ENCODE peak calls at places on chromosomes 16 and 17, in ten cellular contexts. U is heart left ventricle; O is substantia nigra; K is aorta; W is RWPE1; H is CD8-positive, alpha-beta memory T cell; R is brain microvascular endothelial cell; T is esophagus squamous epithelium; I is fibroblast of lung; Z is HCT116. F is an unnamed sample.

GRCh38 chr16:14117051-14117450 is 45.9 kb downstream of the MRTFB start:
- DNase-seq in Z (no peak), R (no peak), O (no peak), I (no peak), W (no peak), H (no peak), T (no peak), K (no peak), U (no peak), F (no peak)

GRCh38 chr16:20850981-20851380 is 44.7 kb downstream of the REXO5 start:
- DNase-seq in T (no peak), H (no peak), K (no peak), Z (no peak), W (no peak), R (no peak), U (no peak), I (peak), O (no peak), F (no peak)

GRCh38 chr16:56048425-56049100 is 142.7 kb upstream of the GNAO1 start:
- DNase-seq in O (no peak), T (no peak), W (no peak), Z (no peak), H (no peak), K (no peak), U (no peak), R (no peak), I (no peak), F (no peak)

GRCh38 chr17:80649672-80650338 is 105.2 kb downstream of the RPTOR start:
- DNase-seq in O (peak), R (peak), I (peak), H (no peak), T (no peak), W (peak), Z (peak), K (peak), U (peak), F (peak)

GRCh38 chr16:24986512-24987303 is 28.5 kb downstream of the ARHGAP17 start:
- DNase-seq in H (no peak), O (no peak), K (no peak), I (peak), U (peak), Z (no peak), T (no peak), W (no peak), R (peak), F (peak)

GRCh38 chr17:27600471-27600870 is 30.5 kb upstream of the LGALS9 start:
- DNase-seq in O (no peak), T (no peak), I (peak), H (no peak), U (no peak), W (no peak), Z (no peak), R (no peak), K (no peak), F (no peak)

GRCh38 chr17:47289302-47289701 is 34.5 kb upstream of the EFCAB13 start:
- DNase-seq in U (no peak), T (no peak), K (no peak), O (no peak), H (no peak), Z (no peak), R (no peak), W (no peak), I (no peak), F (no peak)

GRCh38 chr16:17154981-17155380 is 315.8 kb downstream of the XYLT1 start:
- DNase-seq in O (no peak), H (no peak), R (no peak), W (no peak), Z (no peak), I (no peak), U (peak), T (no peak), K (peak), F (no peak)

GRCh38 chr16:3021449-3022207 is 1.5 kb downstream of the TNFRSF12A start:
- DNase-seq in O (no peak), W (peak), K (peak), I (peak), T (no peak), R (peak), H (peak), U (peak), Z (peak), F (peak)

GRCh38 chr16:81519298-81520150 is 74.9 kb downstream of the CMIP start:
- DNase-seq in U (no peak), I (no peak), O (no peak), K (peak), W (no peak), T (no peak), H (no peak), R (no peak), Z (no peak), F (no peak)

GRCh38 chr16:59905628-59906027 is 1171.5 kb upstream of the GOT2 start:
- DNase-seq in R (peak), T (no peak), W (peak), H (no peak), Z (no peak), O (no peak), K (no peak), U (no peak), I (peak), F (no peak)

GRCh38 chr17:56697190-56697589 is 103.7 kb downstream of the NOG start:
- DNase-seq in Z (no peak), O (no peak), I (peak), R (no peak), K (no peak), T (no peak), W (no peak), U (no peak), H (no peak), F (no peak)

GRCh38 chr16:52386694-52387093 is 160.2 kb downstream of the TOX3 start:
- DNase-seq in K (no peak), Z (no peak), H (no peak), W (no peak), R (no peak), U (no peak), I (no peak), T (no peak), O (no peak), F (no peak)

GRCh38 chr16:119835-120234 is 18.6 kb downstream of the NPRL3 start:
- DNase-seq in I (no peak), T (no peak), O (no peak), U (no peak), Z (no peak), H (no peak), R (no peak), W (no peak), K (no peak), F (no peak)

GRCh38 chr17:16417896-16418683 is 2.7 kb downstream of the TRPV2 start:
- DNase-seq in I (peak), H (no peak), U (no peak), T (no peak), O (no peak), W (no peak), R (no peak), Z (no peak), K (no peak), F (no peak)

GRCh38 chr17:8147141-8147804 is 4.9 kb downstream of the PER1 start:
- DNase-seq in U (peak), W (no peak), K (peak), T (no peak), H (no peak), R (no peak), Z (no peak), I (no peak), O (no peak), F (no peak)

GRCh38 chr16:14486520-14487303 is 143.3 kb downstream of the PARN start:
- DNase-seq in W (peak), Z (peak), H (no peak), O (peak), I (peak), R (peak), K (peak), U (peak), T (no peak), F (peak)

GRCh38 chr17:33531311-33531710 is 238.2 kb upstream of the ASIC2 start:
- DNase-seq in U (no peak), H (no peak), K (no peak), R (no peak), O (no peak), Z (no peak), T (no peak), W (no peak), I (no peak), F (no peak)

GRCh38 chr17:4642286-4642685 is 808 bp upstream of the ALOX15 start:
- DNase-seq in H (no peak), U (no peak), W (no peak), K (no peak), I (no peak), O (no peak), R (no peak), Z (no peak), T (no peak), F (no peak)

GRCh38 chr17:45243750-45244149 is 18.1 kb downstream of the SPATA32 start:
- DNase-seq in U (no peak), Z (no peak), I (no peak), T (no peak), W (no peak), H (no peak), R (no peak), O (no peak), K (no peak), F (no peak)

GRCh38 chr16:30903596-30903995 is 7.2 kb downstream of the CTF1 start:
- DNase-seq in U (peak), Z (no peak), O (no peak), I (no peak), W (no peak), R (no peak), K (peak), T (no peak), H (no peak), F (no peak)

GRCh38 chr16:56932588-56933265 is 785 bp downstream of the HERPUD1 start:
- DNase-seq in R (peak), W (peak), Z (peak), H (peak), O (peak), K (peak), I (peak), U (peak), T (no peak), F (peak)

GRCh38 chr17:50845260-50846147 is 10.1 kb downstream of the WFIKKN2 start:
- DNase-seq in T (no peak), K (no peak), O (no peak), H (no peak), I (peak), Z (no peak), U (peak), R (no peak), W (no peak), F (no peak)

GRCh38 chr17:44030482-44030881 is 15.7 kb upstream of the TMEM101 start:
- DNase-seq in Z (no peak), W (no peak), O (no peak), K (no peak), U (no peak), T (no peak), R (no peak), I (no peak), H (no peak), F (no peak)

GRCh38 chr16:54110582-54110981 is 176.0 kb downstream of the IRX3 start:
- DNase-seq in W (no peak), O (no peak), U (no peak), K (no peak), Z (no peak), T (no peak), R (no peak), I (no peak), H (no peak), F (no peak)

GRCh38 chr17:2394775-2395191 is 6.1 kb downstream of the MNT start:
- DNase-seq in O (no peak), I (no peak), Z (no peak), K (peak), W (no peak), H (no peak), U (no peak), T (no peak), R (no peak), F (no peak)

GRCh38 chr17:45394913-45395568 is 37.6 kb downstream of the ARHGAP27 start:
- DNase-seq in W (peak), T (no peak), O (peak), I (peak), R (peak), K (peak), U (peak), Z (peak), H (no peak), F (peak)

GRCh38 chr17:41777579-41778188 is 8.8 kb downstream of the JUP start:
- DNase-seq in R (peak), U (peak), W (peak), Z (no peak), K (peak), T (no peak), H (no peak), O (peak), I (peak), F (peak)

GRCh38 chr16:11635127-11635652 is 33.1 kb upstream of the SNN start:
- DNase-seq in K (no peak), W (no peak), Z (no peak), T (no peak), U (no peak), H (no peak), O (no peak), I (no peak), R (no peak), F (no peak)

GRCh38 chr16:11634307-11634706 is 33.9 kb upstream of the SNN start:
- DNase-seq in R (no peak), T (no peak), K (no peak), Z (no peak), O (no peak), H (no peak), I (no peak), U (no peak), W (no peak), F (no peak)

GRCh38 chr16:11632455-11632921 is 35.8 kb upstream of the SNN start:
- DNase-seq in U (peak), O (no peak), W (no peak), H (no peak), K (peak), Z (no peak), I (peak), R (peak), T (no peak), F (peak)

GRCh38 chr16:11631214-11631613 is 37.0 kb upstream of the SNN start:
- DNase-seq in I (no peak), W (no peak), R (no peak), U (no peak), T (no peak), O (no peak), Z (no peak), K (no peak), H (no peak), F (no peak)

DNA sequence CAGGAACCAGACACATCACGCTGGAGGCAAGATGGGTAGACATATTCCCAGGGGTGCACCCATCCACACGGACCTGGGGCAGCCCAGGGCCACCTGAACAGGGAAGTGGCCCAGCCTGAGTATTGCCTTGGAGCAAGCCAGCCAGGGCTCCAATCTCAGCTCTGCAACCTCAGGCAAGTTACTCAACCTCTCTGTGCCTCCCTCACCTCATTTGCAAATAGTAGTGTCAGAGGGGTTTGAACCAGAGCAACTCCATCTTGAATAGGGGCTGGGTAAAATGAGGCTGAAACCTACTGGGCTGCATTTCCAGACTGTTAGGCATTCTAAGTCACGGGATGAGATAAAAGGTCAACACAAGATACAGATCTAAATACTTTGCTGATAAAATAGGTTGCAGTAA is 35.1 kb upstream of the SNN start:
- DNase-seq in R (no peak), H (no peak), Z (no peak), T (no peak), O (no peak), W (no peak), U (no peak), K (no peak), I (no peak), F (no peak)
- H3K27ac ChIP-seq in R (no peak), H (no peak), Z (no peak), T (peak), O (no peak), W (peak), U (no peak), K (peak), I (peak), F (peak)

GRCh38 chr17:517181-517580 is 164.6 kb upstream of the RPH3AL start:
- DNase-seq in R (no peak), U (no peak), Z (no peak), W (no peak), I (no peak), O (no peak), T (no peak), H (no peak), K (no peak), F (no peak)
- H3K27ac ChIP-seq in R (no peak), U (no peak), Z (no peak), W (no peak), I (no peak), O (no peak), T (no peak), H (no peak), K (no peak), F (no peak)

GRCh38 chr17:7016406-7016805 is 4.0 kb downstream of the RNASEK start:
- DNase-seq in U (no peak), Z (no peak), T (no peak), K (no peak), H (no peak), I (no peak), R (no peak), W (no peak), O (no peak), F (no peak)
- H3K27ac ChIP-seq in U (peak), Z (no peak), T (peak), K (no peak), H (peak), I (no peak), R (no peak), W (peak), O (no peak), F (peak)

GRCh38 chr16:12160249-12160648 is 183.7 kb downstream of the SNX29 start:
- DNase-seq in Z (no peak), O (no peak), H (no peak), T (no peak), R (peak), U (no peak), K (no peak), I (peak), W (no peak), F (no peak)
- H3K27ac ChIP-seq in Z (no peak), O (no peak), H (no peak), T (no peak), R (no peak), U (no peak), K (no peak), I (no peak), W (no peak), F (no peak)

GRCh38 chr17:20919990-20920812 is 122.6 kb downstream of the USP22 start:
- DNase-seq in I (peak), W (no peak), K (no peak), Z (no peak), U (no peak), T (no peak), H (no peak), O (no peak), R (no peak), F (no peak)
- H3K27ac ChIP-seq in I (no peak), W (no peak), K (no peak), Z (no peak), U (no peak), T (no peak), H (no peak), O (peak), R (peak), F (peak)

GRCh38 chr17:64484380-64484779 is 12.5 kb downstream of the POLG2 start:
- DNase-seq in W (no peak), T (no peak), I (no peak), U (no peak), H (no peak), O (no peak), K (no peak), Z (no peak), R (no peak), F (no peak)

GRCh38 chr17:64477849-64478248 is 19.0 kb downstream of the POLG2 start:
- DNase-seq in R (no peak), K (no peak), U (no peak), I (no peak), O (no peak), W (no peak), T (no peak), H (no peak), Z (no peak), F (no peak)

DNA sequence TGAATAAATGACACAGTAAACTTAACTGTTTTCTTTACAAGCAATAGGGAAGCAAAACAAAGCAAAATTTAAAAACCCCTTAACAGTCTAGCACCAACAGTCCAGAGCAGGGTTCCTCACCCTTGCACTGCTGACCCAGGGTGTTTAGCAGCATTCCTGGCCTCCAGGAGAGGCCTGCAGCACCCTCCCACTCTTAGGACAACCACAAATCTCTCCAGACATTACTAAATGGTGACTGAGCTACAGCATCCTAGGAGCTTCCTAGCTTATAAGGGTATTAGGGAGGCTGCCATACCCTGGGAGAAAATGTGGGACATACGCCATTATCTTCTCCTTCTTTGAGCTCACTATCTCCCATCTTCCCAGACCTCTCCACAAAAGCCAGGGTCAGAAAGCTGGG is 15.9 kb downstream of the POLG2 start:
- DNase-seq in Z (no peak), R (no peak), T (no peak), W (no peak), U (no peak), O (no peak), I (no peak), H (no peak), K (no peak), F (no peak)
- H3K27ac ChIP-seq in Z (no peak), R (no peak), T (no peak), W (no peak), U (no peak), O (no peak), I (no peak), H (no peak), K (no peak), F (no peak)

GRCh38 chr17:57862410-57862989 is 12.7 kb upstream of the MRPS23 start:
- DNase-seq in T (no peak), I (no peak), R (no peak), K (no peak), U (no peak), O (no peak), Z (no peak), H (no peak), W (no peak), F (no peak)
- H3K27ac ChIP-seq in T (peak), I (peak), R (no peak), K (peak), U (peak), O (peak), Z (peak), H (no peak), W (peak), F (peak)